ENCODE peak calls at places on chromosomes 5 and 9, in six cellular contexts. One of them, this sample, is unnamed.

GRCh38 chr5:134527156-134527960 is 1.9 kb downstream of the JADE2 start:
- DNase-seq in lung: peak
- DNase-seq in Peyer's patch: peak
- DNase-seq in Panc1: no peak
- DNase-seq in sigmoid colon: peak
- DNase-seq in PC-9: peak
- DNase-seq in this sample: peak

GRCh38 chr5:106121972-106122605 is 1548.6 kb downstream of the EFNA5 start:
- DNase-seq in Panc1: peak
- DNase-seq in PC-9: no peak
- DNase-seq in sigmoid colon: no peak
- DNase-seq in Peyer's patch: no peak
- DNase-seq in lung: no peak
- DNase-seq in this sample: peak

GRCh38 chr9:128917151-128917849 is 3.5 kb upstream of the PHYHD1 start:
- DNase-seq in Panc1: no peak
- DNase-seq in lung: peak
- DNase-seq in sigmoid colon: peak
- DNase-seq in Peyer's patch: no peak
- DNase-seq in PC-9: no peak
- DNase-seq in this sample: peak

GRCh38 chr5:104189031-104189430 is 626.4 kb upstream of the NUDT12 start:
- DNase-seq in PC-9: no peak
- DNase-seq in Panc1: no peak
- DNase-seq in lung: no peak
- DNase-seq in Peyer's patch: no peak
- DNase-seq in sigmoid colon: no peak
- DNase-seq in this sample: no peak

GRCh38 chr9:72362680-72363139 is 2.3 kb downstream of the ZFAND5 start:
- DNase-seq in Panc1: peak
- DNase-seq in PC-9: peak
- DNase-seq in sigmoid colon: peak
- DNase-seq in Peyer's patch: peak
- DNase-seq in lung: peak
- DNase-seq in this sample: peak

GRCh38 chr5:5404376-5404775 is 18.1 kb upstream of the ICE1 start:
- DNase-seq in sigmoid colon: no peak
- DNase-seq in Peyer's patch: no peak
- DNase-seq in PC-9: no peak
- DNase-seq in Panc1: no peak
- DNase-seq in lung: no peak
- DNase-seq in this sample: no peak

GRCh38 chr5:83099001-83099400 is 21.7 kb downstream of the XRCC4 start:
- DNase-seq in PC-9: no peak
- DNase-seq in Panc1: no peak
- DNase-seq in lung: no peak
- DNase-seq in sigmoid colon: no peak
- DNase-seq in Peyer's patch: no peak
- DNase-seq in this sample: no peak

GRCh38 chr9:135982499-135983264 is 21.5 kb upstream of the UBAC1 start:
- DNase-seq in PC-9: no peak
- DNase-seq in sigmoid colon: no peak
- DNase-seq in Panc1: no peak
- DNase-seq in Peyer's patch: no peak
- DNase-seq in lung: no peak
- DNase-seq in this sample: no peak

GRCh38 chr5:68962632-68963484 is 131.0 kb upstream of the SLC30A5 start:
- DNase-seq in lung: peak
- DNase-seq in Peyer's patch: peak
- DNase-seq in sigmoid colon: peak
- DNase-seq in PC-9: peak
- DNase-seq in Panc1: peak
- DNase-seq in this sample: peak

GRCh38 chr5:14054111-14054854 is 88.9 kb upstream of the TRIO start:
- DNase-seq in Panc1: no peak
- DNase-seq in sigmoid colon: no peak
- DNase-seq in lung: no peak
- DNase-seq in PC-9: no peak
- DNase-seq in Peyer's patch: no peak
- DNase-seq in this sample: no peak

GRCh38 chr5:91137647-91138046 is 245.5 kb downstream of the ARRDC3 start:
- DNase-seq in lung: no peak
- DNase-seq in PC-9: no peak
- DNase-seq in Panc1: no peak
- DNase-seq in Peyer's patch: no peak
- DNase-seq in sigmoid colon: no peak
- DNase-seq in this sample: no peak

GRCh38 chr9:96038271-96038670 is 162.8 kb downstream of the ERCC6L2 start:
- DNase-seq in PC-9: no peak
- DNase-seq in Panc1: no peak
- DNase-seq in sigmoid colon: no peak
- DNase-seq in lung: no peak
- DNase-seq in Peyer's patch: no peak
- DNase-seq in this sample: no peak

GRCh38 chr5:95178046-95178651 is 106.7 kb downstream of the MCTP1 start:
- DNase-seq in sigmoid colon: no peak
- DNase-seq in Panc1: no peak
- DNase-seq in lung: no peak
- DNase-seq in PC-9: no peak
- DNase-seq in Peyer's patch: no peak
- DNase-seq in this sample: no peak

GRCh38 chr5:80128129-80128528 is 93.0 kb downstream of the THBS4 start:
- DNase-seq in Peyer's patch: no peak
- DNase-seq in PC-9: no peak
- DNase-seq in Panc1: no peak
- DNase-seq in sigmoid colon: no peak
- DNase-seq in lung: no peak
- DNase-seq in this sample: no peak

GRCh38 chr5:93884254-93884653 is 142.9 kb upstream of the POU5F2 start:
- DNase-seq in PC-9: no peak
- DNase-seq in Peyer's patch: no peak
- DNase-seq in Panc1: no peak
- DNase-seq in lung: no peak
- DNase-seq in sigmoid colon: no peak
- DNase-seq in this sample: no peak

GRCh38 chr9:127873886-127874285 is 3.6 kb downstream of the AK1 start:
- DNase-seq in lung: peak
- DNase-seq in sigmoid colon: peak
- DNase-seq in PC-9: no peak
- DNase-seq in Peyer's patch: no peak
- DNase-seq in Panc1: no peak
- DNase-seq in this sample: peak

GRCh38 chr5:164741376-164741775 is 1236.0 kb downstream of the MAT2B start:
- DNase-seq in sigmoid colon: no peak
- DNase-seq in lung: no peak
- DNase-seq in Peyer's patch: no peak
- DNase-seq in PC-9: no peak
- DNase-seq in Panc1: no peak
- DNase-seq in this sample: no peak

GRCh38 chr5:54063817-54064216 is 246.6 kb downstream of the ARL15 start:
- DNase-seq in Peyer's patch: no peak
- DNase-seq in lung: no peak
- DNase-seq in sigmoid colon: no peak
- DNase-seq in Panc1: no peak
- DNase-seq in PC-9: no peak
- DNase-seq in this sample: no peak

GRCh38 chr9:129176786-129177442 is 1.1 kb downstream of the IER5L start:
- DNase-seq in Panc1: no peak
- DNase-seq in PC-9: no peak
- DNase-seq in Peyer's patch: no peak
- DNase-seq in lung: peak
- DNase-seq in sigmoid colon: peak
- DNase-seq in this sample: peak

GRCh38 chr5:173823721-173824567 is 64.2 kb upstream of the CPEB4 start:
- DNase-seq in Peyer's patch: no peak
- DNase-seq in lung: peak
- DNase-seq in Panc1: peak
- DNase-seq in PC-9: peak
- DNase-seq in sigmoid colon: no peak
- DNase-seq in this sample: peak

GRCh38 chr9:33131505-33132248 is 35.5 kb downstream of the B4GALT1 start:
- DNase-seq in sigmoid colon: no peak
- DNase-seq in Peyer's patch: no peak
- DNase-seq in Panc1: no peak
- DNase-seq in lung: no peak
- DNase-seq in PC-9: no peak
- DNase-seq in this sample: no peak
- H3K27ac ChIP-seq in sigmoid colon: no peak
- H3K27ac ChIP-seq in Peyer's patch: peak
- H3K27ac ChIP-seq in Panc1: no peak
- H3K27ac ChIP-seq in lung: peak
- H3K27ac ChIP-seq in PC-9: peak
- H3K27ac ChIP-seq in this sample: no peak

DNA sequence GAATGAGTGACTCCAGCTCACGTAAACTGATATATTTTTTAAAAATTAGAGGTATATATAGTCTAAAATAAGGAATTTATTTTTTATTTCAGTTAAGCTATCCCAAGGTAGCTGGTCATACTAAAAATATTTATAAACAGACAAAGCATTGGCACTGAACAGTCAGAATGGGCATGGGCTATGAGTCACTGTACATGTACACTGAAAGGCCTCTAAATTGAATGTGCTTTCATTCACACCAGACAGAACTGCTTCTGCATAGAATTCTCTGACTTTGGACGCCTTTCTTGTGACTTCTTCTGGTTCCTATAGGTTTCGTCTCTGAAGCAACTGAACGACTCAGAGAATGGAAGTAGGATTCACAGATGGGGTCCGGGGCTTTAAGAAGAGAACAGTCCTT is 394.8 kb upstream of the MEF2C start:
- DNase-seq in Panc1: no peak
- DNase-seq in Peyer's patch: no peak
- DNase-seq in lung: no peak
- DNase-seq in sigmoid colon: no peak
- DNase-seq in PC-9: no peak
- DNase-seq in this sample: no peak
- H3K4me3 ChIP-seq in Panc1: no peak
- H3K4me3 ChIP-seq in Peyer's patch: no peak
- H3K4me3 ChIP-seq in lung: no peak
- H3K4me3 ChIP-seq in sigmoid colon: no peak
- H3K4me3 ChIP-seq in PC-9: no peak
- H3K4me3 ChIP-seq in this sample: no peak

DNA sequence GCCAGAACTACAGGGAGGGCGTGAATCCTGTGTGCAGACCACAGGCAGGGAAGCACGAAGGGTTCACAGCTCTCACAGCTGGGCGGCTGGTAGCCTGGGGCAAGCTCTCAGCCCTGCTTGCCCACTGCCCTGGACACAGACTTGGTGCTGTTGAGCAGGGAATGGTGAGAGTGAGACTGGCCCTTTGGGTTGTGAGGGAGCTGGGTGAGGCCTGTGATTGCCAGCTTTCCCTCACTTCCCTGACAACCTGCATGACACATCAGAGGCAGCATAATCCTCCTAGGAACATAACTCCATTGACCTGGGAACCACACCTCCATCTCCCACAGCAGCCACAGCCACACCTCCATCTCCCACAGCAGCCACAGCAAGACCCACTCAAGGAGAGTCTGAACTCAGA is 60.5 kb upstream of the PRSS3 start:
- DNase-seq in PC-9: peak
- DNase-seq in sigmoid colon: no peak
- DNase-seq in lung: no peak
- DNase-seq in Panc1: no peak
- DNase-seq in Peyer's patch: no peak
- DNase-seq in this sample: no peak
- H3K27ac ChIP-seq in PC-9: peak
- H3K27ac ChIP-seq in sigmoid colon: no peak
- H3K27ac ChIP-seq in lung: no peak
- H3K27ac ChIP-seq in Panc1: no peak
- H3K27ac ChIP-seq in Peyer's patch: peak
- H3K27ac ChIP-seq in this sample: no peak

DNA sequence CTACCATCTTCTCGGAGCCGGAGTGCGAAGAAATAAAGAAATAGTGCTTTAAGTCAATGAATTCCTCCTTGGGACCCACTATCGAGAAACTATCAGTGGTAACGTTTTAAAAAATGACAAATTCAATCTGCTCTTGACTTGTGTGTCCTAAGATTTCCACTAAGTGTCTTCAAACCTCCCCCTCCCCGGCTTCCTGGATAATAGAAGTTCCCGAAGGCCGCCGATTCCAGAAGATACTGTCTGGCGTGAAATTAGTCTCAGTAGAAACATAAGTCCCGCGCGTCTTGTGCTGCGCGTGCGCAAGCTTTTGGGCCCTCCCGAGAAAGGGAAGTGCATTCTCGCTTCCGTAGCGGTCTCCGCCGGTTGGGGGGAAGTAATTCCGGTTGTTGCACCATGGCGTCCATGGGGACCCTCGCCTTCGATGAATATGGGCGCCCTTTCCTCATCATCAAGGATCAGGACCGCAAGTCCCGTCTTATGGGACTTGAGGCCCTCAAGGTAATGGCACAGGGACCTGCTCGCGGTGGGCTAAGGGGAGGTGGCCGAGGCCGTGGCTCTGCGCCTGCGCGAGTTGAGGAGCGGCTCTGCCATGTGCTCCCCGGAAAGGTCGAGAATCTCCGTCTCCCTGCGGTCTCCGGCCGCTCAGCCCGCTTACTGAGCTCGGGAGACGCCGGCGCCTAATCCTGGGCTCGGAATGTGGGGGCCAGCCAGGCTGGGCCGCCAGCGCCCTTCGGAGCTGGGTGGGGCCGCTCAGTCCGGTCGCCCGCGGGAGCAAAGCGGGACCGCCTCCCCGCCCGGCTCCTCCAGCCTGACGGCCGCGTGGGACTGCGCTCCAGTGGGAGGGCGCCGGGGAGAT is at the start of gene CCT5:
- DNase-seq in Peyer's patch: peak
- DNase-seq in sigmoid colon: peak
- DNase-seq in Panc1: peak
- DNase-seq in lung: peak
- DNase-seq in PC-9: peak
- DNase-seq in this sample: peak
- H3K4me3 ChIP-seq in Peyer's patch: peak
- H3K4me3 ChIP-seq in sigmoid colon: peak
- H3K4me3 ChIP-seq in Panc1: peak
- H3K4me3 ChIP-seq in lung: peak
- H3K4me3 ChIP-seq in PC-9: peak
- H3K4me3 ChIP-seq in this sample: peak

GRCh38 chr9:28915256-28915930 is 1342.1 kb upstream of the C9orf72 start:
- DNase-seq in Panc1: no peak
- DNase-seq in Peyer's patch: no peak
- DNase-seq in lung: no peak
- DNase-seq in PC-9: peak
- DNase-seq in sigmoid colon: no peak
- DNase-seq in this sample: no peak
- H3K27ac ChIP-seq in Panc1: no peak
- H3K27ac ChIP-seq in Peyer's patch: no peak
- H3K27ac ChIP-seq in lung: no peak
- H3K27ac ChIP-seq in PC-9: peak
- H3K27ac ChIP-seq in sigmoid colon: no peak
- H3K27ac ChIP-seq in this sample: no peak

GRCh38 chr9:8391566-8391965 is 592.0 kb upstream of the DMAC1 start:
- DNase-seq in lung: no peak
- DNase-seq in PC-9: no peak
- DNase-seq in Panc1: no peak
- DNase-seq in Peyer's patch: no peak
- DNase-seq in sigmoid colon: no peak
- DNase-seq in this sample: no peak
- H3K4me3 ChIP-seq in lung: no peak
- H3K4me3 ChIP-seq in PC-9: no peak
- H3K4me3 ChIP-seq in Panc1: no peak
- H3K4me3 ChIP-seq in Peyer's patch: no peak
- H3K4me3 ChIP-seq in sigmoid colon: no peak
- H3K4me3 ChIP-seq in this sample: no peak

This sample was measured in adrenal gland.